ENCODE peak calls at places on chromosomes 1 and 21, in eight cellular contexts. G, U, P, I, X, B, N and Z are unnamed samples.

GRCh38 chr1:187999973-188000372 is 1171.2 kb downstream of the PLA2G4A start:
- DNase-seq in G (no peak), U (no peak), P (no peak), I (peak), X (no peak), B (no peak), N (no peak), Z (no peak)

GRCh38 chr1:206083750-206084149 is 30.8 kb downstream of the RHEX start:
- DNase-seq in G (no peak), U (no peak), P (no peak), I (no peak), X (no peak), B (no peak), N (no peak), Z (no peak)

GRCh38 chr1:33334081-33334552 is 13.2 kb upstream of the A3GALT2 start:
- DNase-seq in G (peak), U (no peak), P (peak), I (no peak), X (peak), B (peak), N (peak), Z (no peak)

GRCh38 chr1:197868751-197869501 is 33.5 kb upstream of the C1orf53 start:
- DNase-seq in G (no peak), U (no peak), P (no peak), I (peak), X (peak), B (no peak), N (no peak), Z (peak)

GRCh38 chr1:19310720-19311502 is 1.0 kb downstream of the AKR7A2 start:
- DNase-seq in G (no peak), U (no peak), P (no peak), I (no peak), X (peak), B (no peak), N (no peak), Z (no peak)

GRCh38 chr21:46112731-46113215 is 14.9 kb downstream of the COL6A2 start:
- DNase-seq in G (peak), U (no peak), P (no peak), I (no peak), X (no peak), B (peak), N (no peak), Z (no peak)

GRCh38 chr1:213538251-213538650 is 449.5 kb upstream of the PROX1 start:
- DNase-seq in G (no peak), U (no peak), P (no peak), I (no peak), X (no peak), B (no peak), N (no peak), Z (no peak)

GRCh38 chr1:99004270-99005141 is at the start of gene PLPPR5:
- DNase-seq in G (peak), U (peak), P (no peak), I (peak), X (peak), B (no peak), N (no peak), Z (peak)

GRCh38 chr1:54585181-54586066 is 37.4 kb downstream of the ACOT11 start:
- DNase-seq in G (peak), U (no peak), P (no peak), I (no peak), X (no peak), B (no peak), N (peak), Z (no peak)

GRCh38 chr1:219621047-219621786 is 8.3 kb upstream of the ZC3H11B start:
- DNase-seq in G (no peak), U (peak), P (no peak), I (no peak), X (no peak), B (no peak), N (no peak), Z (no peak)

GRCh38 chr1:235767795-235768194 is 98.9 kb downstream of the LYST start:
- DNase-seq in G (no peak), U (no peak), P (no peak), I (no peak), X (no peak), B (no peak), N (no peak), Z (no peak)

GRCh38 chr21:17461582-17461981 is 51.3 kb upstream of the CXADR start:
- DNase-seq in G (no peak), U (no peak), P (no peak), I (no peak), X (no peak), B (no peak), N (no peak), Z (no peak)

GRCh38 chr1:14310491-14310890 is 288.0 kb upstream of the KAZN start:
- DNase-seq in G (no peak), U (no peak), P (no peak), I (no peak), X (no peak), B (no peak), N (no peak), Z (no peak)
- H3K27ac ChIP-seq in G (no peak), U (no peak), P (no peak), I (no peak), X (no peak), B (no peak), N (no peak), Z (no peak)

GRCh38 chr1:229544587-229544986 is 13.9 kb downstream of the ABCB10 start:
- DNase-seq in G (no peak), U (no peak), P (no peak), I (no peak), X (no peak), B (no peak), N (no peak), Z (no peak)

GRCh38 chr1:229537894-229538293 is 20.6 kb downstream of the ABCB10 start:
- DNase-seq in G (no peak), U (no peak), P (no peak), I (no peak), X (no peak), B (no peak), N (no peak), Z (peak)

GRCh38 chr1:229536982-229537381 is 21.5 kb downstream of the ABCB10 start:
- DNase-seq in G (no peak), U (no peak), P (no peak), I (peak), X (no peak), B (no peak), N (no peak), Z (no peak)

GRCh38 chr1:229538945-229539344 is 19.6 kb downstream of the ABCB10 start:
- DNase-seq in G (no peak), U (no peak), P (no peak), I (no peak), X (no peak), B (no peak), N (no peak), Z (no peak)

DNA sequence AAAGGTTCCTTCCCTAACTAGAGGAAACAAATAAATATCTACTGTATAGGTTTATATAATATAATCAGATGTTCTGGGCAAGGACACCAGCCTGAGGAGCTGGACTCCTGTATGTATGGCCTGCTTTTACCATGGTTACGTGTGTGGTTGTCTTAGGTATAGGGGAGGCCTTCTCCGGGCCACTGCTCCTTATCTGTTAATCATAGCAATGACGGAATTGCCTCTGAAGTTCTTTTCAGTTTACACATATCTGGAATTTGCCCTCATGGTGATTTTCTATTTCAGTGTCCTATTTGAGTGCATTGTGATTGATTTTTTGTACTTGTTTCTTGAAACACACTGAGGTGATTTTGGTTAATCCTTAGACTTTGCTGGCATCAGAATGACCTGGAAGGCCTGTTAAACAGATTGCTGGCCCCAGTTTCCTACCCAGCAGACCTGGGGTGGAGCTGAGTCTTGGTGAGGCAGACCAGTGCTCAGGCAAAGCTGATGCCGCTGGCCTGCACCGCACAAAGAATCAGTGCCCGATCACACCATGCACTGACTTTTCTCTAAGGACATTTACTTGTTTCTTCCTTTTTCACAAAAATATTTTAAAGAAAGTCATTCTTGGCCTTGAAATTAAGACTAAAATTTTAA is 18.5 kb downstream of the ABCB10 start:
- DNase-seq in G (no peak), U (no peak), P (no peak), I (no peak), X (no peak), B (no peak), N (no peak), Z (no peak)
- TF ChIP-seq CTCF in G (no peak), U (no peak), P (no peak), I (no peak), X (no peak), B (no peak), N (no peak), Z (no peak)

GRCh38 chr1:151989131-151989868 is 4.4 kb downstream of the S100A10 start:
- DNase-seq in G (peak), U (no peak), P (peak), I (no peak), X (no peak), B (no peak), N (peak), Z (no peak)
- H3K4me3 ChIP-seq in G (no peak), U (no peak), P (peak), I (no peak), X (no peak), B (peak), N (peak), Z (no peak)

GRCh38 chr1:31667065-31667785 is 22.5 kb upstream of the PEF1 start:
- DNase-seq in G (no peak), U (no peak), P (no peak), I (no peak), X (no peak), B (no peak), N (no peak), Z (no peak)

GRCh38 chr1:31665264-31665878 is 20.7 kb upstream of the PEF1 start:
- DNase-seq in G (no peak), U (no peak), P (no peak), I (no peak), X (no peak), B (no peak), N (no peak), Z (no peak)

GRCh38 chr1:31668303-31668883 is 23.7 kb upstream of the PEF1 start:
- DNase-seq in G (peak), U (no peak), P (no peak), I (no peak), X (no peak), B (no peak), N (no peak), Z (no peak)

GRCh38 chr1:31664528-31664927 is 19.9 kb upstream of the PEF1 start:
- DNase-seq in G (no peak), U (no peak), P (no peak), I (no peak), X (no peak), B (no peak), N (no peak), Z (no peak)

GRCh38 chr1:31666290-31666963 is 21.8 kb upstream of the PEF1 start:
- DNase-seq in G (no peak), U (no peak), P (no peak), I (no peak), X (no peak), B (no peak), N (no peak), Z (no peak)
- H3K27ac ChIP-seq in G (no peak), U (no peak), P (no peak), I (no peak), X (no peak), B (no peak), N (no peak), Z (peak)

GRCh38 chr1:107141491-107142369 is 891 bp downstream of the NTNG1 start:
- DNase-seq in G (peak), U (peak), P (peak), I (peak), X (peak), B (no peak), N (no peak), Z (peak)
- TF ChIP-seq CTCF in G (peak), U (peak), P (peak), I (no peak), X (peak), B (peak), N (peak), Z (peak)

DNA sequence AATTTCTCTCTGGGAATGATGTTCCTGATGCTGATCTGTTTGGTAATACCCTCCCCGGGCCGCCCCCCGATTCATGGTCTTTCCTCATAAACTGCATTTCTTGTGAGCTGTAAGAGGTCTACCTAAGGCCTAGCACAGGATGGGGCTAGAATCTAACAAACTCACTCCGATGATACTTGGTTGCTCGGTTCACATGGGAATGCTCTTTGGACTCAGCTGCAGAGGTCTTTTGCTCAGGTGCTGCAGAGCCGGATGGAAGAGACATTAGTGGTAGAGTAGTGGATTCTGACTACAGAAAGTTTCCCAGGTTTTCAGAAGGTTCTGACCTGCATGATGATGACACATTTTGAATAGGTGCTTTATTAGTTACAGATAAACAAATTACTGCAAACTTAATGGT is 8.3 kb upstream of the TMEM269 start:
- DNase-seq in G (no peak), U (no peak), P (no peak), I (no peak), X (no peak), B (no peak), N (no peak), Z (no peak)
- H3K4me3 ChIP-seq in G (no peak), U (no peak), P (no peak), I (no peak), X (no peak), B (no peak), N (no peak), Z (no peak)

DNA sequence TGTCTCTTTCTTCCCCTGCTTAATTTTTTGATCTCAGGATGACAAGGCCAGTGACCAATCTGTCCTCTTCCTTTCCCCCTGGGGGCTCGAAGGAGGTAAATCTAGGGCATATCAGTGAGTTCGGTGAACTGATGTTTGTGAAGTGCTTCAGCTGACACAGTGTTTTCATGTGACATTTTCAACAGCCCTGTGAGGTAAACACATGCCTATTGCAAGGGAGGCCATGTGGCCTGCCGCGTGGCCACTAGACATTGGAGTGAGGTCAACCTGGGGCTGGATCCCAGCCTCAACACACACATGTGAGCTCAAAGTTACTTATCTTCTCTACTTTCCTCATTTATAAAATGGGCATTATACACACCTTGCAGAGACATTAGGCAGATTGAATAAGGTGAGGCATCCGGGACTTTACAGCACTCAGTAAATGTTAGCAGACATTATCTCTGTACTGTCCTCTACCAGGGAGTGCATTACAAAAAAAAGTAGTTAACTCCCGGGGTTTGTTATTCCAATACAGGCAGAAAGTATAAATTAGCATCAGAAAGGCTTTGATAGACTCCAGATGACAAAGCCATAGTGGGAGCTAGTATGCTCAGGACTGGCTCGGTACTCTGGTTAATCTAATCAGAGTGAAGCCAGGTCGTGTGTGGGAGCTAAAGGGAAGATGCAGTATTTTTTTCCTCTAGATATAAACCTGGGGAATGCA is 126.2 kb downstream of the PLPP3 start:
- DNase-seq in G (no peak), U (no peak), P (no peak), I (peak), X (no peak), B (no peak), N (peak), Z (no peak)
- H3K27ac ChIP-seq in G (no peak), U (no peak), P (peak), I (peak), X (no peak), B (no peak), N (peak), Z (no peak)